ENCODE peak calls at places on chromosomes 16 and 17, in nine cellular contexts. R is ovary; E is coronary artery; Y is thoracic aorta; M is heart left ventricle; P is uterus; V is heart right ventricle; H is CD8-positive, alpha-beta memory T cell; O is CD4-positive, alpha-beta T cell. G is an unnamed sample.

GRCh38 chr16:57632568-57632967 is 4.1 kb downstream of the ADGRG1 start:
- DNase-seq in M (peak; percentile 65), O (no peak), V (peak; percentile 39), E (no peak), H (no peak), Y (no peak), R (no peak), P (no peak), G (no peak)

GRCh38 chr17:80614320-80614719 is 69.7 kb downstream of the RPTOR start:
- DNase-seq in P (no peak), M (no peak), V (no peak), O (no peak), Y (no peak), H (no peak), E (no peak), R (no peak), G (peak; percentile 8)

GRCh38 chr16:72837846-72838661 is 209.9 kb downstream of the ZFHX3 start:
- DNase-seq in P (no peak), M (no peak), Y (no peak), E (no peak), R (no peak), V (no peak), H (no peak), O (no peak), G (no peak)

GRCh38 chr17:63881935-63882601 is at the start of gene GH2:
- DNase-seq in V (no peak), H (peak; percentile 68), E (no peak), R (peak; percentile 45), O (peak; percentile 35), M (peak; percentile 34), Y (no peak), P (peak; percentile 28), G (peak; percentile 62)

GRCh38 chr17:44900894-44901293 is 1.6 kb upstream of the EFTUD2 start:
- DNase-seq in E (peak; percentile 36), Y (no peak), R (no peak), H (no peak), M (no peak), V (no peak), O (no peak), P (no peak), G (no peak)

GRCh38 chr17:34486781-34487180 is 92.6 kb upstream of the TMEM132E start:
- DNase-seq in M (no peak), Y (no peak), R (no peak), O (no peak), E (no peak), V (no peak), P (no peak), H (no peak), G (no peak)

GRCh38 chr16:67246081-67246944 is 968 bp downstream of the FHOD1 start:
- DNase-seq in O (peak; percentile 35), V (peak; percentile 84), M (peak; percentile 87), H (peak; percentile 69), P (peak; percentile 77), R (peak; percentile 93), E (peak; percentile 88), Y (no peak), G (peak; percentile 37)

GRCh38 chr17:40038882-40039513 is 15.2 kb downstream of the MED24 start:
- DNase-seq in O (no peak), E (peak; percentile 87), R (peak; percentile 67), H (no peak), Y (peak; percentile 55), P (peak; percentile 88), M (peak; percentile 82), V (peak; percentile 54), G (no peak)

GRCh38 chr16:75402174-75402820 is 31.0 kb downstream of the CFDP1 start:
- DNase-seq in P (no peak), H (no peak), O (no peak), Y (no peak), R (no peak), V (no peak), M (no peak), E (no peak), G (no peak)

GRCh38 chr16:50282955-50283631 is 16.7 kb downstream of the ADCY7 start:
- DNase-seq in R (no peak), E (no peak), O (no peak), V (peak; percentile 4), Y (no peak), P (no peak), H (no peak), M (peak; percentile 15), G (peak; percentile 25)

GRCh38 chr16:3610698-3611144 is 685 bp downstream of the SLX4 start:
- DNase-seq in H (no peak), E (no peak), V (no peak), O (no peak), R (no peak), P (no peak), M (no peak), Y (no peak), G (peak; percentile 3)

GRCh38 chr17:79041041-79041570 is 17.1 kb downstream of the C1QTNF1 start:
- DNase-seq in E (no peak), R (no peak), H (no peak), M (no peak), Y (no peak), P (no peak), V (no peak), O (no peak), G (no peak)

GRCh38 chr16:87602005-87602790 is at the start of gene JPH3:
- DNase-seq in P (no peak), H (no peak), Y (no peak), V (no peak), O (no peak), R (no peak), E (no peak), M (no peak), G (no peak)

GRCh38 chr16:57185446-57185944 is 344 bp downstream of the PSME3IP1 start:
- DNase-seq in E (peak; percentile 82), Y (peak; percentile 33), P (peak; percentile 55), V (peak; percentile 36), M (peak; percentile 58), O (no peak), R (peak; percentile 73), H (peak; percentile 60), G (no peak)

GRCh38 chr17:50768348-50768761 is 1.0 kb upstream of the ANKRD40CL start:
- DNase-seq in M (no peak), V (no peak), Y (no peak), E (peak; percentile 59), O (no peak), P (no peak), R (peak; percentile 10), H (no peak), G (no peak)

GRCh38 chr17:323181-323580 is 29.4 kb downstream of the RPH3AL start:
- DNase-seq in P (no peak), O (no peak), M (no peak), Y (no peak), E (no peak), H (no peak), V (no peak), R (peak; percentile 8), G (no peak)

GRCh38 chr17:62101519-62101918 is 36.4 kb upstream of the MED13 start:
- DNase-seq in M (no peak), V (no peak), H (no peak), Y (no peak), P (no peak), R (no peak), E (no peak), O (no peak), G (no peak)

GRCh38 chr17:62099532-62099931 is 34.5 kb upstream of the MED13 start:
- DNase-seq in Y (no peak), O (no peak), E (no peak), R (no peak), P (no peak), M (no peak), H (no peak), V (no peak), G (no peak)

GRCh38 chr17:62100050-62100449 is 35.0 kb upstream of the MED13 start:
- DNase-seq in R (no peak), E (no peak), V (no peak), P (no peak), Y (no peak), M (no peak), O (no peak), H (no peak), G (no peak)

GRCh38 chr17:62098623-62099231 is 33.6 kb upstream of the MED13 start:
- DNase-seq in M (no peak), E (no peak), Y (no peak), H (no peak), O (no peak), V (no peak), P (no peak), R (no peak), G (no peak)

GRCh38 chr17:62101090-62101489 is 36.0 kb upstream of the MED13 start:
- DNase-seq in Y (no peak), P (no peak), H (no peak), E (no peak), V (no peak), O (no peak), R (no peak), M (no peak), G (no peak)
- H3K27ac ChIP-seq in Y (no peak overlapping the region), P (no peak overlapping the region), H (no peak overlapping the region), E (no peak overlapping the region), V (no peak overlapping the region), O (no peak overlapping the region), R (no peak overlapping the region), M (no peak overlapping the region), G (no peak overlapping the region)

DNA sequence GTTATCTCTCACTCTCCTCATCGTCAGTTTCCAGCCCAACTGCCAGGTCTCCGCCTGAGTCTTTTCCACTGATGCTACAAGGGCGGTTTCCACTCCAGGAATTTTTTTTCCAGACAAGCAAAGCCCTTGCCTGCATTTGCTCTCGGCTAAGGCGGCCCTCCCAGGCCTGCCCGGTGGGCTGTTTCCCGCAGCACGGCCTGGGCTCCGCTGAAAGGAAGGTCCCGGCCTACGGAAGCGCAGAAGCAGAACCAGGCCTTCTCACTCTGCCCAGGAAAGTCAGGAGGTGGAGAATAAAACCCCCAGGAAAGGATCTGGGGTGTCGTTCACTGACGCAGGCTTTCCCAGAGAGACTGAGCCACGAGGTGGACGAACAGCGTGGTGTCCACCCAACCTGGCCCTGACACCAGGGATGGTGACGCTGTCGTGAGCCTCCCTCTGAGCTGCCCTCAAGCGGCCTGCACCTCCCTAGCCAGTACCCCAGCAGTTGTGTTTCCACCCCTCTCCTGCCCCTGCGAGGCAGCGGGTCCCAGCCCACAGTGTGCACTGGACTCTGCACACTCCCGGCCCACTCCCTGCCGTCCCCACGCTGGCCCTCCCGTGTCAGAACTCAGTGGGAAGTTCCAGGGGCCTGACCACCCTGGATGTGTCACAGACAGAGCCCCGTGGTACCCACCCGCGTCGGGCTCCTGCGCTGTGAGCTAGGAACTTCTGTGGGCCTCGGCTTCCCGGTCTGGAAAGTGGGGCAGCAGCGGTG is 39.9 kb downstream of the CBFA2T3 start:
- DNase-seq in Y (no peak), R (no peak), P (no peak), E (no peak), H (no peak), M (no peak), V (peak; percentile 12), O (no peak), G (no peak)
- H3K27ac ChIP-seq in Y (no peak overlapping the region), R (no peak overlapping the region), P (peak overlapping the region; percentile 63), E (peak overlapping the region; percentile 76), H (no peak overlapping the region), M (peak overlapping the region; percentile 73), V (peak overlapping the region; percentile 72), O (no peak overlapping the region), G (no peak overlapping the region)

GRCh38 chr17:66677201-66677981 is 157.5 kb upstream of the CACNG5 start:
- DNase-seq in E (peak; percentile 21), M (no peak), R (no peak), O (no peak), P (no peak), H (no peak), Y (no peak), V (no peak), G (no peak)
- H3K27ac ChIP-seq in E (no peak overlapping the region), M (no peak overlapping the region), R (no peak overlapping the region), O (no peak overlapping the region), P (no peak overlapping the region), H (no peak overlapping the region), Y (no peak overlapping the region), V (no peak overlapping the region), G (no peak overlapping the region)

GRCh38 chr16:30473231-30474061 is 904 bp downstream of the ITGAL start:
- DNase-seq in P (no peak), H (peak; percentile 67), Y (no peak), M (no peak), E (no peak), O (peak; percentile 29), V (peak; percentile 15), R (no peak), G (peak; percentile 34)
- H3K27ac ChIP-seq in P (no peak overlapping the region), H (peak overlapping the region; percentile 74), Y (no peak overlapping the region), M (no peak overlapping the region), E (no peak overlapping the region), O (peak overlapping the region; percentile 94), V (no peak overlapping the region), R (no peak overlapping the region), G (peak overlapping the region; percentile 89)

G was measured in CD4-positive, alpha-beta memory T cell.